ENCODE peak calls at places on chromosomes 6 and 20, in four cellular contexts. Q is stimulated activated CD8-positive, alpha-beta memory T cell treated with anti-CD3 and anti-CD28 coated beads, Interleukin-15, amount 100 ng/mL, for 4 hours; V is spleen; K is iris pigment epithelial cell. A is an unnamed sample.

GRCh38 chr6:5044866-5045265 is 40.3 kb upstream of the PPP1R3G start:
- DNase-seq in Q (no peak), V (no peak), K (no peak), A (no peak)

GRCh38 chr6:11258260-11259237 is 26.1 kb upstream of the NEDD9 start:
- DNase-seq in Q (no peak), V (no peak), K (peak), A (peak)

GRCh38 chr20:43016257-43016656 is 173.4 kb downstream of the PTPRT start:
- DNase-seq in Q (no peak), V (no peak), K (no peak), A (no peak)

GRCh38 chr6:109800771-109801170 is 109.7 kb downstream of the FIG4 start:
- DNase-seq in Q (no peak), V (no peak), K (no peak), A (no peak)

GRCh38 chr6:158387036-158387435 is 74.8 kb downstream of the TULP4 start:
- DNase-seq in Q (no peak), V (no peak), K (no peak), A (no peak)

GRCh38 chr20:4151342-4151741 is 136.0 kb upstream of the RNF24 start:
- DNase-seq in Q (no peak), V (no peak), K (no peak), A (no peak)

GRCh38 chr20:1263853-1264252 is 2.2 kb upstream of the SNPH start:
- DNase-seq in Q (no peak), V (no peak), K (peak), A (no peak)

GRCh38 chr6:144534123-144534676 is 249.1 kb downstream of the UTRN start:
- DNase-seq in Q (no peak), V (no peak), K (peak), A (no peak)

GRCh38 chr6:133368664-133369063 is 127.5 kb downstream of the EYA4 start:
- DNase-seq in Q (no peak), V (no peak), K (no peak), A (no peak)

A was measured in astrocyte of the hippocampus.